ENCODE peak calls at places on chromosomes 6 and 20, in eight cellular contexts. One of them, this sample, is unnamed.

GRCh38 chr6:128478230-128479047 is 42.0 kb downstream of the PTPRK start:
- DNase-seq in kidney epithelial cell: no peak
- DNase-seq in HFF-Myc: no peak
- DNase-seq in mucosa of descending colon: no peak
- DNase-seq in endothelial cell of umbilical vein: no peak
- DNase-seq in endothelial cell: no peak
- DNase-seq in left lung: no peak
- DNase-seq in fibroblast of lung: no peak
- DNase-seq in this sample: no peak

GRCh38 chr6:36599791-36600209 is 5.6 kb downstream of the SRSF3 start:
- DNase-seq in kidney epithelial cell: no peak
- DNase-seq in fibroblast of lung: peak; percentile 65
- DNase-seq in endothelial cell of umbilical vein: no peak
- DNase-seq in left lung: no peak
- DNase-seq in mucosa of descending colon: no peak
- DNase-seq in HFF-Myc: no peak
- DNase-seq in endothelial cell: peak; percentile 24
- DNase-seq in this sample: no peak

GRCh38 chr6:90090866-90091265 is 196.6 kb downstream of the GJA10 start:
- DNase-seq in endothelial cell of umbilical vein: no peak
- DNase-seq in endothelial cell: no peak
- DNase-seq in HFF-Myc: no peak
- DNase-seq in mucosa of descending colon: no peak
- DNase-seq in kidney epithelial cell: no peak
- DNase-seq in left lung: no peak
- DNase-seq in fibroblast of lung: no peak
- DNase-seq in this sample: no peak

GRCh38 chr20:33110147-33110825 is 30.8 kb downstream of the BPIFB4 start:
- DNase-seq in kidney epithelial cell: no peak
- DNase-seq in fibroblast of lung: no peak
- DNase-seq in mucosa of descending colon: no peak
- DNase-seq in endothelial cell: no peak
- DNase-seq in HFF-Myc: no peak
- DNase-seq in endothelial cell of umbilical vein: no peak
- DNase-seq in left lung: no peak
- DNase-seq in this sample: no peak

GRCh38 chr20:57647933-57648785 is 27.9 kb upstream of the ZBP1 start:
- DNase-seq in kidney epithelial cell: no peak
- DNase-seq in HFF-Myc: no peak
- DNase-seq in fibroblast of lung: no peak
- DNase-seq in endothelial cell of umbilical vein: no peak
- DNase-seq in mucosa of descending colon: no peak
- DNase-seq in left lung: no peak
- DNase-seq in endothelial cell: no peak
- DNase-seq in this sample: no peak

GRCh38 chr6:72042088-72042487 is 155.7 kb downstream of the RIMS1 start:
- DNase-seq in HFF-Myc: no peak
- DNase-seq in endothelial cell of umbilical vein: no peak
- DNase-seq in left lung: no peak
- DNase-seq in fibroblast of lung: no peak
- DNase-seq in mucosa of descending colon: no peak
- DNase-seq in endothelial cell: no peak
- DNase-seq in kidney epithelial cell: no peak
- DNase-seq in this sample: no peak

GRCh38 chr6:79864421-79864820 is 82.9 kb downstream of the ELOVL4 start:
- DNase-seq in endothelial cell of umbilical vein: no peak
- DNase-seq in kidney epithelial cell: no peak
- DNase-seq in mucosa of descending colon: no peak
- DNase-seq in fibroblast of lung: no peak
- DNase-seq in endothelial cell: no peak
- DNase-seq in HFF-Myc: no peak
- DNase-seq in left lung: no peak
- DNase-seq in this sample: no peak

GRCh38 chr20:8481636-8482035 is 349.6 kb downstream of the PLCB1 start:
- DNase-seq in HFF-Myc: no peak
- DNase-seq in left lung: no peak
- DNase-seq in endothelial cell: no peak
- DNase-seq in mucosa of descending colon: no peak
- DNase-seq in endothelial cell of umbilical vein: no peak
- DNase-seq in kidney epithelial cell: no peak
- DNase-seq in fibroblast of lung: no peak
- DNase-seq in this sample: no peak

GRCh38 chr6:39804666-39805065 is 12.5 kb downstream of the DAAM2 start:
- DNase-seq in HFF-Myc: peak; percentile 57
- DNase-seq in left lung: no peak
- DNase-seq in endothelial cell: no peak
- DNase-seq in fibroblast of lung: peak; percentile 92
- DNase-seq in kidney epithelial cell: peak; percentile 44
- DNase-seq in mucosa of descending colon: no peak
- DNase-seq in endothelial cell of umbilical vein: no peak
- DNase-seq in this sample: no peak

GRCh38 chr20:14470231-14470894 is 133.0 kb upstream of the FLRT3 start:
- DNase-seq in endothelial cell of umbilical vein: no peak
- DNase-seq in fibroblast of lung: no peak
- DNase-seq in mucosa of descending colon: peak; percentile 43
- DNase-seq in left lung: no peak
- DNase-seq in kidney epithelial cell: no peak
- DNase-seq in endothelial cell: no peak
- DNase-seq in HFF-Myc: no peak
- DNase-seq in this sample: no peak

GRCh38 chr6:162313922-162314660 is 413.5 kb downstream of the PRKN start:
- DNase-seq in left lung: no peak
- DNase-seq in HFF-Myc: no peak
- DNase-seq in fibroblast of lung: peak; percentile 70
- DNase-seq in endothelial cell of umbilical vein: no peak
- DNase-seq in mucosa of descending colon: no peak
- DNase-seq in kidney epithelial cell: no peak
- DNase-seq in endothelial cell: no peak
- DNase-seq in this sample: no peak

GRCh38 chr20:10093087-10093591 is 58.4 kb downstream of the ANKEF1 start:
- DNase-seq in fibroblast of lung: peak; percentile 84
- DNase-seq in left lung: no peak
- DNase-seq in HFF-Myc: peak; percentile 47
- DNase-seq in kidney epithelial cell: no peak
- DNase-seq in endothelial cell: no peak
- DNase-seq in endothelial cell of umbilical vein: no peak
- DNase-seq in mucosa of descending colon: no peak
- DNase-seq in this sample: no peak

GRCh38 chr6:22470454-22471368 is 98.7 kb upstream of the HDGFL1 start:
- DNase-seq in fibroblast of lung: peak; percentile 72
- DNase-seq in endothelial cell of umbilical vein: peak; percentile 98
- DNase-seq in kidney epithelial cell: no peak
- DNase-seq in endothelial cell: no peak
- DNase-seq in left lung: peak; percentile 55
- DNase-seq in mucosa of descending colon: no peak
- DNase-seq in HFF-Myc: peak; percentile 15
- DNase-seq in this sample: no peak

GRCh38 chr6:14759976-14760672 is 485.7 kb upstream of the JARID2 start:
- DNase-seq in mucosa of descending colon: no peak
- DNase-seq in HFF-Myc: no peak
- DNase-seq in left lung: no peak
- DNase-seq in kidney epithelial cell: no peak
- DNase-seq in endothelial cell of umbilical vein: no peak
- DNase-seq in fibroblast of lung: no peak
- DNase-seq in endothelial cell: no peak
- DNase-seq in this sample: no peak

GRCh38 chr6:2007165-2007564 is 238.2 kb downstream of the GMDS start:
- DNase-seq in left lung: no peak
- DNase-seq in fibroblast of lung: no peak
- DNase-seq in endothelial cell of umbilical vein: no peak
- DNase-seq in endothelial cell: no peak
- DNase-seq in kidney epithelial cell: no peak
- DNase-seq in mucosa of descending colon: no peak
- DNase-seq in HFF-Myc: no peak
- DNase-seq in this sample: no peak

GRCh38 chr6:43052842-43053544 is 658 bp downstream of the CUL7 start:
- DNase-seq in mucosa of descending colon: peak; percentile 59
- DNase-seq in endothelial cell of umbilical vein: peak; percentile 53
- DNase-seq in kidney epithelial cell: no peak
- DNase-seq in left lung: no peak
- DNase-seq in endothelial cell: no peak
- DNase-seq in HFF-Myc: no peak
- DNase-seq in fibroblast of lung: peak; percentile 20
- DNase-seq in this sample: no peak

GRCh38 chr20:23021941-23022340 is 13.2 kb upstream of the SSTR4 start:
- DNase-seq in mucosa of descending colon: no peak
- DNase-seq in fibroblast of lung: no peak
- DNase-seq in endothelial cell of umbilical vein: no peak
- DNase-seq in HFF-Myc: peak; percentile 2
- DNase-seq in kidney epithelial cell: no peak
- DNase-seq in left lung: no peak
- DNase-seq in endothelial cell: no peak
- DNase-seq in this sample: no peak

DNA sequence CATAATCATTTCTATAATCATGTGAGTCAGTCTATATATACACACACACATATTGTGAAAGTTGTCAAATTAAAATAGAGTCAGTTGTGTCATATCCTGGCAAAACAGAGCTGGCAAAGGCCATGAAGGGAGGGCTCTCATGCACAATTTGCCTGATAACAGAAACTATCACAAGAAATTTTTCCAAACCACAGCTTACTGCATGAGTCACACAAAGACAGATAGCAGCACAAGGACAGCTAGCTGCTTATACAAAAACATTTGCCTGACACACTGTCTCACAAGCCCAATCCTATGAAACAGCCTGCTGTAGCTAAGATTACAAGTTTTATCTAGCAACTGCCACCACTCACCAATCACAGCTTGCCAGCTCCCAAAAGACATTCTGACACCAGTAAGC is 848.5 kb upstream of the MAN1A1 start:
- DNase-seq in kidney epithelial cell: peak; percentile 19
- DNase-seq in fibroblast of lung: peak; percentile 82
- DNase-seq in mucosa of descending colon: no peak
- DNase-seq in HFF-Myc: no peak
- DNase-seq in endothelial cell of umbilical vein: no peak
- DNase-seq in endothelial cell: no peak
- DNase-seq in left lung: no peak
- DNase-seq in this sample: no peak
- TF ChIP-seq CTCF in kidney epithelial cell: no peak
- TF ChIP-seq CTCF in fibroblast of lung: no peak
- TF ChIP-seq CTCF in mucosa of descending colon: no peak
- TF ChIP-seq CTCF in HFF-Myc: no peak
- TF ChIP-seq CTCF in endothelial cell of umbilical vein: no peak
- TF ChIP-seq CTCF in endothelial cell: no peak
- TF ChIP-seq CTCF in left lung: no peak
- TF ChIP-seq CTCF in this sample: no peak

GRCh38 chr6:32112436-32112980 is 3.4 kb upstream of the TNXB start:
- DNase-seq in fibroblast of lung: no peak
- DNase-seq in endothelial cell: no peak
- DNase-seq in endothelial cell of umbilical vein: no peak
- DNase-seq in kidney epithelial cell: no peak
- DNase-seq in mucosa of descending colon: no peak
- DNase-seq in left lung: no peak
- DNase-seq in HFF-Myc: no peak
- DNase-seq in this sample: no peak

GRCh38 chr6:32111424-32112066 is 2.4 kb upstream of the TNXB start:
- DNase-seq in fibroblast of lung: no peak
- DNase-seq in HFF-Myc: no peak
- DNase-seq in endothelial cell: no peak
- DNase-seq in endothelial cell of umbilical vein: no peak
- DNase-seq in kidney epithelial cell: no peak
- DNase-seq in mucosa of descending colon: no peak
- DNase-seq in left lung: no peak
- DNase-seq in this sample: no peak

GRCh38 chr6:32114853-32115252 is 5.7 kb upstream of the TNXB start:
- DNase-seq in endothelial cell: no peak
- DNase-seq in mucosa of descending colon: no peak
- DNase-seq in HFF-Myc: no peak
- DNase-seq in kidney epithelial cell: no peak
- DNase-seq in endothelial cell of umbilical vein: no peak
- DNase-seq in fibroblast of lung: no peak
- DNase-seq in left lung: no peak
- DNase-seq in this sample: no peak

GRCh38 chr6:32115623-32116022 is 6.5 kb upstream of the TNXB start:
- DNase-seq in left lung: no peak
- DNase-seq in endothelial cell of umbilical vein: no peak
- DNase-seq in endothelial cell: no peak
- DNase-seq in mucosa of descending colon: no peak
- DNase-seq in kidney epithelial cell: no peak
- DNase-seq in HFF-Myc: no peak
- DNase-seq in fibroblast of lung: no peak
- DNase-seq in this sample: no peak

DNA sequence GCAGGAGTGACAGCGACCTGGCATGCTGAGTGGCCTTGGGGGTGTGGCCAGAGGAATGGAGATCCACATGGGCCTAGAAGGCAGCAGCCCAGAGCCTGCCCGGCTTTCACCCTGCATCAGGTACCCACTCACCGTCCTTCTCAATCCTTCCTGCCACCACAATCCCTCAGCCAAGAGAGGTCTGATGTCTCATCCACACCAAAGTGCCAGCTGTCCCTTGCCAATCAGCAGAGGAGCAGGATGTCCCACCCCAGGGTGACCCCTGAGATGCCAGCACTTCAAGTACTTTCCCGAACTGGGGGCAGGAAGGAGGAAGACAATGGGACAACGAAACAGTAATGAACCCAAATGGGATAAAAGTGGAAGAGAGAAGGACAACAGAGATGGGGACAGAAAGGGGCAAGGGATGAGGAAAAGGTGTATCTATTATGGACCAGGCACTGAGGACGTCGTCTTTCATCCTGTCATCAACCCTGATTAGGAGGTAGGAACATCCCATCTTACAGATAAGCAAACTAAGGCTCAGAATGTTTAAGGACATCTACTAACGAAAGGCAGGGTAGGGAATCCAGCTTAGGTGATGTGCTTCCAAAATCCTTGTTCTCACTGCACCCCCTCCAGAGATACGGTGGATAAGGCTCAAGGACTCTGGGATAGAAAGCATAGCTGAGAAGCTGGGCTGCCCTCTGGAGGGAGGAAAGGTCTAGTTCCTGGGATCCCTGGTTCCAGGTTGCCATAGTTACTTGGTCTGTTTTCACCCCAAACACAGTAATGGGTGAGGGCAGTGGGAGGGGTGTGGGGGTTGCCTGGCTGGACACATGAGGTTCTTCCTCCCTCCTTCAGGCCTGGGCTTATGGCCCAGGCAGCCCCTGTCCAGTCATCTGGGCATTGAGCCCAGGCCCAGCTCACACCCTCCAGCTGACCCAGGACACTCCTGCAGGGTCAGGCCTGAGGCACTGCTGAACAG is 4.5 kb upstream of the TNXB start:
- DNase-seq in endothelial cell: no peak
- DNase-seq in mucosa of descending colon: peak; percentile 84
- DNase-seq in HFF-Myc: peak; percentile 84
- DNase-seq in endothelial cell of umbilical vein: no peak
- DNase-seq in left lung: peak; percentile 83
- DNase-seq in kidney epithelial cell: no peak
- DNase-seq in fibroblast of lung: peak; percentile 76
- DNase-seq in this sample: no peak
- TF ChIP-seq CTCF in endothelial cell: no peak
- TF ChIP-seq CTCF in mucosa of descending colon: no peak
- TF ChIP-seq CTCF in HFF-Myc: peak; percentile 46
- TF ChIP-seq CTCF in endothelial cell of umbilical vein: no peak
- TF ChIP-seq CTCF in left lung: no peak
- TF ChIP-seq CTCF in kidney epithelial cell: peak; percentile 33
- TF ChIP-seq CTCF in fibroblast of lung: peak; percentile 69
- TF ChIP-seq CTCF in this sample: no peak

GRCh38 chr20:3727333-3728035 is 5.0 kb upstream of the HSPA12B start:
- DNase-seq in kidney epithelial cell: no peak
- DNase-seq in fibroblast of lung: peak; percentile 66
- DNase-seq in endothelial cell of umbilical vein: no peak
- DNase-seq in left lung: no peak
- DNase-seq in endothelial cell: no peak
- DNase-seq in mucosa of descending colon: no peak
- DNase-seq in HFF-Myc: no peak
- DNase-seq in this sample: no peak
- TF ChIP-seq CTCF in kidney epithelial cell: no peak
- TF ChIP-seq CTCF in fibroblast of lung: no peak
- TF ChIP-seq CTCF in endothelial cell of umbilical vein: no peak
- TF ChIP-seq CTCF in left lung: no peak
- TF ChIP-seq CTCF in endothelial cell: no peak
- TF ChIP-seq CTCF in mucosa of descending colon: no peak
- TF ChIP-seq CTCF in HFF-Myc: no peak
- TF ChIP-seq CTCF in this sample: no peak

GRCh38 chr6:157758516-157759023 is 64.5 kb upstream of the SNX9 start:
- DNase-seq in fibroblast of lung: no peak
- DNase-seq in endothelial cell of umbilical vein: peak; percentile 44
- DNase-seq in HFF-Myc: no peak
- DNase-seq in endothelial cell: no peak
- DNase-seq in kidney epithelial cell: no peak
- DNase-seq in left lung: no peak
- DNase-seq in mucosa of descending colon: no peak
- DNase-seq in this sample: no peak
- TF ChIP-seq CTCF in fibroblast of lung: no peak
- TF ChIP-seq CTCF in endothelial cell of umbilical vein: no peak
- TF ChIP-seq CTCF in HFF-Myc: no peak
- TF ChIP-seq CTCF in endothelial cell: no peak
- TF ChIP-seq CTCF in kidney epithelial cell: no peak
- TF ChIP-seq CTCF in left lung: no peak
- TF ChIP-seq CTCF in mucosa of descending colon: no peak
- TF ChIP-seq CTCF in this sample: no peak

This sample was measured in progenitor cell of endocrine pancreas.